ENCODE peak calls at places on chromosomes 2 and 18, in four cellular contexts. One of them, this sample, is unnamed.

GRCh38 chr2:40289771-40290404 is 162.0 kb downstream of the SLC8A1 start:
- DNase-seq in GM12878: no peak
- DNase-seq in sigmoid colon: no peak
- DNase-seq in breast epithelium: no peak
- DNase-seq in this sample: no peak

GRCh38 chr2:241976296-241976695 is 106.8 kb downstream of the RTP5 start:
- DNase-seq in breast epithelium: no peak
- DNase-seq in sigmoid colon: no peak
- DNase-seq in GM12878: no peak
- DNase-seq in this sample: no peak

GRCh38 chr2:60794271-60794863 is 38.3 kb downstream of the PAPOLG start:
- DNase-seq in sigmoid colon: no peak
- DNase-seq in breast epithelium: no peak
- DNase-seq in GM12878: no peak
- DNase-seq in this sample: no peak

GRCh38 chr2:72815655-72816268 is 10.1 kb downstream of the EXOC6B start:
- DNase-seq in GM12878: no peak
- DNase-seq in sigmoid colon: no peak
- DNase-seq in breast epithelium: no peak
- DNase-seq in this sample: no peak

GRCh38 chr2:109467701-109468100 is 146.1 kb downstream of the SEPTIN10 start:
- DNase-seq in sigmoid colon: peak
- DNase-seq in breast epithelium: no peak
- DNase-seq in GM12878: no peak
- DNase-seq in this sample: no peak

GRCh38 chr2:4635289-4635688 is 931.9 kb downstream of the DCDC2C start:
- DNase-seq in GM12878: no peak
- DNase-seq in breast epithelium: no peak
- DNase-seq in sigmoid colon: no peak
- DNase-seq in this sample: no peak

GRCh38 chr2:1971124-1971523 is 226.8 kb upstream of the PXDN start:
- DNase-seq in sigmoid colon: peak
- DNase-seq in breast epithelium: no peak
- DNase-seq in GM12878: no peak
- DNase-seq in this sample: no peak

GRCh38 chr2:7930800-7931635 is 750.8 kb upstream of the ID2 start:
- DNase-seq in breast epithelium: no peak
- DNase-seq in GM12878: no peak
- DNase-seq in sigmoid colon: peak
- DNase-seq in this sample: no peak

GRCh38 chr2:84741182-84741822 is 139.6 kb downstream of the TRABD2A start:
- DNase-seq in sigmoid colon: no peak
- DNase-seq in breast epithelium: no peak
- DNase-seq in GM12878: no peak
- DNase-seq in this sample: peak

GRCh38 chr2:221134718-221135117 is 437.4 kb downstream of the EPHA4 start:
- DNase-seq in GM12878: no peak
- DNase-seq in sigmoid colon: no peak
- DNase-seq in breast epithelium: no peak
- DNase-seq in this sample: no peak

GRCh38 chr2:180890781-180891180 is 89.6 kb upstream of the UBE2E3 start:
- DNase-seq in breast epithelium: no peak
- DNase-seq in sigmoid colon: no peak
- DNase-seq in GM12878: no peak
- DNase-seq in this sample: no peak

GRCh38 chr2:120367649-120368048 is 21.7 kb downstream of the INHBB start:
- DNase-seq in breast epithelium: no peak
- DNase-seq in sigmoid colon: no peak
- DNase-seq in GM12878: no peak
- DNase-seq in this sample: no peak

GRCh38 chr2:171788316-171788993 is 101.2 kb downstream of the DYNC1I2 start:
- DNase-seq in GM12878: no peak
- DNase-seq in sigmoid colon: no peak
- DNase-seq in breast epithelium: no peak
- DNase-seq in this sample: peak

GRCh38 chr2:158773121-158773520 is 22.0 kb upstream of the DAPL1 start:
- DNase-seq in GM12878: no peak
- DNase-seq in breast epithelium: no peak
- DNase-seq in sigmoid colon: no peak
- DNase-seq in this sample: no peak

GRCh38 chr2:181662287-181662686 is 5.4 kb upstream of the CERKL start:
- DNase-seq in GM12878: no peak
- DNase-seq in breast epithelium: no peak
- DNase-seq in sigmoid colon: no peak
- DNase-seq in this sample: no peak

GRCh38 chr2:30078521-30078920 is 68.3 kb upstream of the YPEL5 start:
- DNase-seq in sigmoid colon: no peak
- DNase-seq in breast epithelium: no peak
- DNase-seq in GM12878: no peak
- DNase-seq in this sample: no peak

GRCh38 chr2:165902929-165903328 is 50.6 kb downstream of the TTC21B start:
- DNase-seq in breast epithelium: no peak
- DNase-seq in GM12878: no peak
- DNase-seq in sigmoid colon: no peak
- DNase-seq in this sample: no peak

GRCh38 chr2:28366496-28367282 is 26.0 kb upstream of the FOSL2 start:
- DNase-seq in GM12878: no peak
- DNase-seq in sigmoid colon: no peak
- DNase-seq in breast epithelium: no peak
- DNase-seq in this sample: peak

GRCh38 chr2:71510196-71510807 is 56.9 kb downstream of the DYSF start:
- DNase-seq in GM12878: no peak
- DNase-seq in sigmoid colon: peak
- DNase-seq in breast epithelium: peak
- DNase-seq in this sample: peak

GRCh38 chr18:13439475-13439874 is 220.9 kb downstream of the LDLRAD4 start:
- DNase-seq in breast epithelium: no peak
- DNase-seq in GM12878: no peak
- DNase-seq in sigmoid colon: peak
- DNase-seq in this sample: no peak

GRCh38 chr2:21228041-21228895 is 104.5 kb downstream of the TDRD15 start:
- DNase-seq in sigmoid colon: no peak
- DNase-seq in breast epithelium: no peak
- DNase-seq in GM12878: no peak
- DNase-seq in this sample: no peak

GRCh38 chr18:57516068-57516467 is 70.4 kb downstream of the FECH start:
- DNase-seq in breast epithelium: no peak
- DNase-seq in GM12878: no peak
- DNase-seq in sigmoid colon: no peak
- DNase-seq in this sample: no peak

GRCh38 chr18:75226301-75226955 is 15.8 kb downstream of the TSHZ1 start:
- DNase-seq in GM12878: no peak
- DNase-seq in breast epithelium: no peak
- DNase-seq in sigmoid colon: no peak
- DNase-seq in this sample: no peak

GRCh38 chr18:55509631-55510372 is 78.2 kb downstream of the TCF4 start:
- DNase-seq in GM12878: peak
- DNase-seq in breast epithelium: no peak
- DNase-seq in sigmoid colon: no peak
- DNase-seq in this sample: no peak

GRCh38 chr2:78417355-78417754 is 608.1 kb upstream of the REG3G start:
- DNase-seq in sigmoid colon: no peak
- DNase-seq in GM12878: no peak
- DNase-seq in breast epithelium: no peak
- DNase-seq in this sample: no peak

GRCh38 chr2:43041167-43041566 is 185.2 kb downstream of the ZFP36L2 start:
- DNase-seq in breast epithelium: no peak
- DNase-seq in GM12878: no peak
- DNase-seq in sigmoid colon: no peak
- DNase-seq in this sample: no peak

GRCh38 chr2:227796044-227796780 is 17.4 kb upstream of the CCL20 start:
- DNase-seq in GM12878: no peak
- DNase-seq in sigmoid colon: no peak
- DNase-seq in breast epithelium: no peak
- DNase-seq in this sample: no peak

GRCh38 chr2:196530910-196531309 is 108.6 kb upstream of the CCDC150 start:
- DNase-seq in GM12878: no peak
- DNase-seq in breast epithelium: no peak
- DNase-seq in sigmoid colon: no peak
- DNase-seq in this sample: no peak

GRCh38 chr2:23350026-23350791 is 34.8 kb upstream of the KLHL29 start:
- DNase-seq in sigmoid colon: no peak
- DNase-seq in GM12878: no peak
- DNase-seq in breast epithelium: peak
- DNase-seq in this sample: no peak

GRCh38 chr18:30634249-30634648 is 408.3 kb downstream of the DSC3 start:
- DNase-seq in sigmoid colon: no peak
- DNase-seq in GM12878: no peak
- DNase-seq in breast epithelium: no peak
- DNase-seq in this sample: no peak

GRCh38 chr2:113240915-113241911 is 37.5 kb downstream of the PAX8 start:
- DNase-seq in breast epithelium: peak
- DNase-seq in sigmoid colon: peak
- DNase-seq in GM12878: no peak
- DNase-seq in this sample: peak
- H3K27ac ChIP-seq in breast epithelium: peak
- H3K27ac ChIP-seq in sigmoid colon: peak
- H3K27ac ChIP-seq in GM12878: no peak
- H3K27ac ChIP-seq in this sample: peak

GRCh38 chr2:47403829-47404228 is 873 bp downstream of the MSH2 start:
- DNase-seq in breast epithelium: no peak
- DNase-seq in sigmoid colon: no peak
- DNase-seq in GM12878: no peak
- DNase-seq in this sample: peak
- TF ChIP-seq POLR2AphosphoS5 in breast epithelium: no peak
- TF ChIP-seq POLR2AphosphoS5 in sigmoid colon: no peak
- TF ChIP-seq POLR2AphosphoS5 in GM12878: no peak
- TF ChIP-seq POLR2AphosphoS5 in this sample: no peak

DNA sequence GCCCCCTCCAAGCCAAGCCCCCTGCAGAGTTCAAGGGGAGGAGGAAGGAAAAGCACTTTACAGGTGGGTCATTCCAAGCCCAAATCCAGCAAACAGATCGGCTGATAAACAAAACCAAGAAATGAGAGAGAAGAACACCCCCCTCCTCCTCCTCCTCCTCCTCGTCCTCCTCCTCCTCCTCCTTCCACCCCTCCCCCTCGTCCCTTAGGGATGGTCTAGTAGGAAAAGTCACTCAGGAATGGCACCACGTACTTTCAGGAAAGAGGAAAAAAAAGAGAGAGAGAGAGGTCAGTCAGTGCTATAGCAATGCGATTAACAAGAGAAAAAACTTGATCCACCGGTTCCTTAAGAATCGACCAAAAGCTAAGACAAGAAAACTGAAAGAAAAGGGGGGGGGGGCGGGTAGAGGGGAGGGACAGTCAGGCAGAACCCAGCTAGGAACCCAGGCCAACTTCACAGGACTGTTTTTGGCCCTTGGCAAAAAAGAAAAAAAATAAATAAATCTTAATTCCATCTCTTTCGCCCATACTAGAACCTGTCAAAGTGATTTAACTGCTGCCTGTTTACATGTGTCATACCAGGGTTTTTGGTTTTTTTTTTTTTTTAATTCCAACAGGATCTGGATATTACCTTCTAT is 979 bp downstream of the IKZF2 start:
- DNase-seq in sigmoid colon: no peak
- DNase-seq in GM12878: no peak
- DNase-seq in breast epithelium: no peak
- DNase-seq in this sample: no peak
- H3K4me3 ChIP-seq in sigmoid colon: peak
- H3K4me3 ChIP-seq in GM12878: peak
- H3K4me3 ChIP-seq in breast epithelium: peak
- H3K4me3 ChIP-seq in this sample: peak

GRCh38 chr2:179265082-179265575 is 497 bp upstream of the SESTD1 start:
- DNase-seq in GM12878: no peak
- DNase-seq in sigmoid colon: no peak
- DNase-seq in breast epithelium: no peak
- DNase-seq in this sample: no peak
- H3K27ac ChIP-seq in GM12878: no peak
- H3K27ac ChIP-seq in sigmoid colon: peak
- H3K27ac ChIP-seq in breast epithelium: peak
- H3K27ac ChIP-seq in this sample: peak

DNA sequence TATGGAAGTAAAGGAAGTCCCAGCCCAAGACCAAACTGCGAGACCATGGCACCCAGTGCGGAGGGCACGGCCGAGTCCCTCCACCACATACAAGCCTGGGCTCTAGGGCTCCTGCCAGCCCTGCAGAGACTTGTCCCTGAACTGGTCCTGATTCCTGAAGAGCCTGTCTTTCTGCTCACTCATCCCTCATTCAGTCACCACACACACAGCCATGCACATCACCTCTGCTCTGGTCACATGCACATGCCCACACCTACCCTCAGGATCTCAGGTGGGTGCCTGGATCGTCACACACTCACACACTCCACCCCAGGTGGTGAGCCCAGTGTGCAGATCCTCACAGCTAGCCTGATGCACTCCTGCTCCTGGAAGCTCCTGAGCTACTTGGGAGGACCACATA is 71.4 kb upstream of the LAPTM4A start:
- DNase-seq in sigmoid colon: no peak
- DNase-seq in breast epithelium: no peak
- DNase-seq in GM12878: no peak
- DNase-seq in this sample: no peak
- TF ChIP-seq POLR2AphosphoS5 in sigmoid colon: no peak
- TF ChIP-seq POLR2AphosphoS5 in breast epithelium: no peak
- TF ChIP-seq POLR2AphosphoS5 in GM12878: no peak
- TF ChIP-seq POLR2AphosphoS5 in this sample: no peak

DNA sequence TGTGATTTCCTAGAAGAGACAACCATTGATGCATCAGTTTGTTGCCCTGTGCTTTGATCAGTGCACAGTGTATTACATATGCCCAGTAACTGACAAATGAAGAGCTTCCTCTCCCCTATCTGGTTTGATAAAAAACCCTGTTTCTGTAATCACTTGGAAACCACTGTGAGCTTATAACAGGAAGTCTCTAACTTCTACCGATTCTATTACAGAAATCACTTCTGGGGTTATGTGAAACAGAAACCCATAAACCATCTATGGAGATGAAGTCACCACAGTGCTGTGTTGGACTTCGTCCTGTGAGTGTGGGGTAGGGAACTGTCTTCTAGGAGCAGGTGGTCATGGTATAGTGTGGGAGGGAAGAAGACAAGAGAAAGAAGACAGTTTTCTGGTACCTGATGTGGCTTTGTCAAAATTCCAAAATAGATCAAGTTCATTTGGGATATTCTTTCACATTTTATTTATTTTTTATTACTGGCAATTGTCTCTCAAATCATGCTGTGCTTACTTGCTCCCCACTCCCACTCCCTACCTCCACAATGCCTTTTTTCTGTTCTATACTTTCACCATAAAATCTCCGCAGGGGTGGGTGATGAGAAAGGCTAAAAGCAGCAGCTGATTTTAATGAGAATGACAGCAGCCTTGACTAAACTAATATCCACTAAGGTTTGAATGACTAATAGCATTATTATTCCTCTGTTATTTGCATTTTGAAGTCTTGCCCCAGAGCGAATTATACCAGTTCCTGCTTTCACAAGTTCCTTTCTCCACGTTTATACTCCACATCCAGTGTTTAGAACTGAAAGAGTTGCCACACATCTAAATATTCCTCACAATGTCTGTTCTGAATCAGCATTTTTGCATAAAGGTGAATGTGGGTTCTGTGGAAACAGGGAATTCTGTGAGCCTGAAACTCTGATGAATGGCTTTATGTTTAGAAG is 41.7 kb upstream of the RND3 start:
- DNase-seq in sigmoid colon: no peak
- DNase-seq in GM12878: peak
- DNase-seq in breast epithelium: no peak
- DNase-seq in this sample: no peak
- H3K4me3 ChIP-seq in sigmoid colon: no peak
- H3K4me3 ChIP-seq in GM12878: no peak
- H3K4me3 ChIP-seq in breast epithelium: no peak
- H3K4me3 ChIP-seq in this sample: no peak

GRCh38 chr2:38602732-38603401 is at the start of gene HNRNPLL:
- DNase-seq in GM12878: no peak
- DNase-seq in breast epithelium: peak
- DNase-seq in sigmoid colon: peak
- DNase-seq in this sample: peak
- H3K27ac ChIP-seq in GM12878: peak
- H3K27ac ChIP-seq in breast epithelium: peak
- H3K27ac ChIP-seq in sigmoid colon: peak
- H3K27ac ChIP-seq in this sample: peak